ENCODE peak calls at places on chromosome 15, in six cellular contexts. One of them, this sample, is unnamed.

GRCh38 chr15:98700501-98700900 is 52.2 kb downstream of the IGF1R start:
- DNase-seq in K562: no peak
- DNase-seq in GM23338: no peak
- DNase-seq in SK-N-SH: no peak
- DNase-seq in GM12878: no peak
- DNase-seq in HepG2: no peak
- DNase-seq in this sample: no peak

GRCh38 chr15:41544650-41545015 is 576 bp upstream of the RPAP1 start:
- DNase-seq in GM12878: no peak
- DNase-seq in HepG2: no peak
- DNase-seq in K562: no peak
- DNase-seq in GM23338: no peak
- DNase-seq in SK-N-SH: peak
- DNase-seq in this sample: no peak

GRCh38 chr15:70866982-70867644 is 13.2 kb upstream of the LARP6 start:
- DNase-seq in GM12878: no peak
- DNase-seq in SK-N-SH: no peak
- DNase-seq in K562: no peak
- DNase-seq in HepG2: no peak
- DNase-seq in GM23338: no peak
- DNase-seq in this sample: no peak

GRCh38 chr15:80849308-80849707 is 70.1 kb downstream of the CEMIP start:
- DNase-seq in K562: no peak
- DNase-seq in GM23338: no peak
- DNase-seq in GM12878: no peak
- DNase-seq in HepG2: no peak
- DNase-seq in SK-N-SH: no peak
- DNase-seq in this sample: no peak

GRCh38 chr15:77187751-77188464 is 117.0 kb upstream of the TSPAN3 start:
- DNase-seq in K562: no peak
- DNase-seq in SK-N-SH: no peak
- DNase-seq in GM23338: no peak
- DNase-seq in GM12878: peak
- DNase-seq in HepG2: no peak
- DNase-seq in this sample: no peak

GRCh38 chr15:89781891-89782618 is 5.9 kb downstream of the MESP2 start:
- DNase-seq in GM12878: no peak
- DNase-seq in SK-N-SH: no peak
- DNase-seq in GM23338: no peak
- DNase-seq in HepG2: peak
- DNase-seq in K562: no peak
- DNase-seq in this sample: peak

GRCh38 chr15:99345832-99346462 is 94.7 kb downstream of the LRRC28 start:
- DNase-seq in HepG2: no peak
- DNase-seq in GM23338: no peak
- DNase-seq in GM12878: no peak
- DNase-seq in K562: no peak
- DNase-seq in SK-N-SH: no peak
- DNase-seq in this sample: no peak

GRCh38 chr15:65420975-65421359 is 1.8 kb downstream of the IGDCC4 start:
- DNase-seq in SK-N-SH: no peak
- DNase-seq in HepG2: no peak
- DNase-seq in K562: no peak
- DNase-seq in GM12878: no peak
- DNase-seq in GM23338: no peak
- DNase-seq in this sample: no peak

GRCh38 chr15:67070150-67070549 is 4.7 kb downstream of the SMAD3 start:
- DNase-seq in HepG2: no peak
- DNase-seq in GM12878: no peak
- DNase-seq in SK-N-SH: no peak
- DNase-seq in GM23338: no peak
- DNase-seq in K562: no peak
- DNase-seq in this sample: no peak

GRCh38 chr15:101657968-101658784 is 6.0 kb upstream of the TM2D3 start:
- DNase-seq in K562: peak
- DNase-seq in GM23338: no peak
- DNase-seq in HepG2: no peak
- DNase-seq in SK-N-SH: no peak
- DNase-seq in GM12878: no peak
- DNase-seq in this sample: no peak

GRCh38 chr15:60619131-60619530 is 140.2 kb upstream of the ICE2 start:
- DNase-seq in GM23338: no peak
- DNase-seq in HepG2: no peak
- DNase-seq in GM12878: no peak
- DNase-seq in K562: no peak
- DNase-seq in SK-N-SH: no peak
- DNase-seq in this sample: no peak

GRCh38 chr15:68113273-68113672 is 59.2 kb downstream of the PIAS1 start:
- DNase-seq in GM12878: no peak
- DNase-seq in SK-N-SH: peak
- DNase-seq in GM23338: no peak
- DNase-seq in K562: peak
- DNase-seq in HepG2: peak
- DNase-seq in this sample: no peak

GRCh38 chr15:62068071-62068786 is 1.5 kb downstream of the C2CD4A start:
- DNase-seq in HepG2: peak
- DNase-seq in K562: peak
- DNase-seq in SK-N-SH: peak
- DNase-seq in GM23338: peak
- DNase-seq in GM12878: no peak
- DNase-seq in this sample: no peak

GRCh38 chr15:43215961-43216360 is 4.9 kb downstream of the EPB42 start:
- DNase-seq in HepG2: no peak
- DNase-seq in K562: no peak
- DNase-seq in GM12878: no peak
- DNase-seq in SK-N-SH: no peak
- DNase-seq in GM23338: no peak
- DNase-seq in this sample: no peak

GRCh38 chr15:22962611-22963010 is 17.6 kb downstream of the CYFIP1 start:
- DNase-seq in SK-N-SH: no peak
- DNase-seq in HepG2: no peak
- DNase-seq in GM12878: no peak
- DNase-seq in K562: no peak
- DNase-seq in GM23338: no peak
- DNase-seq in this sample: no peak

GRCh38 chr15:71471347-71471746 is 339.0 kb upstream of the NR2E3 start:
- DNase-seq in K562: no peak
- DNase-seq in GM23338: no peak
- DNase-seq in GM12878: no peak
- DNase-seq in SK-N-SH: no peak
- DNase-seq in HepG2: no peak
- DNase-seq in this sample: no peak

GRCh38 chr15:51089699-51090098 is 5.0 kb downstream of the TNFAIP8L3 start:
- DNase-seq in GM12878: no peak
- DNase-seq in HepG2: no peak
- DNase-seq in SK-N-SH: no peak
- DNase-seq in K562: no peak
- DNase-seq in GM23338: no peak
- DNase-seq in this sample: no peak

GRCh38 chr15:85800460-85801123 is 5.9 kb upstream of the KLHL25 start:
- DNase-seq in GM12878: no peak
- DNase-seq in HepG2: peak
- DNase-seq in K562: no peak
- DNase-seq in SK-N-SH: no peak
- DNase-seq in GM23338: peak
- DNase-seq in this sample: peak

GRCh38 chr15:75620043-75620775 is 5.3 kb downstream of the SNUPN start:
- DNase-seq in SK-N-SH: no peak
- DNase-seq in GM12878: no peak
- DNase-seq in K562: no peak
- DNase-seq in HepG2: no peak
- DNase-seq in GM23338: no peak
- DNase-seq in this sample: no peak
- TF ChIP-seq REST in SK-N-SH: no peak
- TF ChIP-seq REST in GM12878: no peak
- TF ChIP-seq REST in K562: no peak
- TF ChIP-seq REST in HepG2: no peak
- TF ChIP-seq REST in GM23338: no peak
- TF ChIP-seq REST in this sample: no peak

DNA sequence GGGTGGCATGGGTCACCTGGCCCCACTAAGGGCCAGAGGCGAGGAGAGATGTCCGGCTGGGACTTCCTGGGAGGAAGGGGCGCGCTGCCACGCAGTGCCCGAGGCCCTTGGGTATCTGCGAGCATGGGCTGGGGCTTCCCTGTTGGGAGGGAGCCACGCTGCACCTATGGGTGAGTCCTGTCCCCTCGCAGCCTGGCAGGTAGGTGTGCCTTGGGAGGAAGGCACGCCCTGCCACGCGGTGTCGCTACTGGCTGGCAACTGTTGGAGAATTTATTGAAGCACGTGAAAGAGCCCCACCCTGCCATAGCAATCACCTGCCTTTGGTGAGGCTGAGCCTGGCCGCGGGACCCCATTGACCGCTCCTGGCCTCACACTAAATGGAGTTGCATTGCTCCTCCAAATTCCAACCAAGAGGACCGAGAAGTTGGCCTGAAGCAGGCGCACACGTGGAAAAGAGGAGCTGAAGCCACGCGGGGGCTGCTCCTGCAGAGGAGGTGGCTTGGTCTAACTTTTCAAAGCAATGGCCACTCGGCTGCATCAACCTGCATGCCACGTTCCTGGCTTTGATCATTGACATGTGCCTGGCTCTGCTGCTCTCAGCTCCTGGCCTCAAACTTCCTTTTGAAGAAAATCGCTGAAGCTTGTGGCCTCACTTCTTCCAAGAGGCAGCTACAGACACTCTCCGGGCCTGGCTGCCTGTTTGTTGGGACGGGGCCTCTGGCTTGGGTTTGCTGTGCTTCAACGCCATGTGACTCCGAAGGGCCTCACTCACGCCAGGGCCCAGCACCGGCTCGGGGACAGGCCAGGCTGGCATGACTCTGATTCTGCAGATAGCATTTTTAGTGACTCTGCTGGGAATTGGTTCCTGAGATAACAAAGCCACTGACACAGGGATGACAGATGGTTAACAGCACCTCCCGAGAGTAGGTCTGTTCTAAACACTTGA is 134.1 kb downstream of the TJP1 start:
- DNase-seq in GM23338: no peak
- DNase-seq in GM12878: no peak
- DNase-seq in HepG2: no peak
- DNase-seq in SK-N-SH: peak
- DNase-seq in K562: no peak
- DNase-seq in this sample: no peak
- H2AFZ ChIP-seq in GM23338: no peak
- H2AFZ ChIP-seq in GM12878: no peak
- H2AFZ ChIP-seq in HepG2: no peak
- H2AFZ ChIP-seq in SK-N-SH: no peak
- H2AFZ ChIP-seq in K562: peak
- H2AFZ ChIP-seq in this sample: no peak

GRCh38 chr15:25852027-25852426 is 11.1 kb downstream of the ATP10A start:
- DNase-seq in HepG2: no peak
- DNase-seq in K562: no peak
- DNase-seq in GM12878: no peak
- DNase-seq in SK-N-SH: no peak
- DNase-seq in GM23338: no peak
- DNase-seq in this sample: no peak

GRCh38 chr15:25848769-25849430 is 14.2 kb downstream of the ATP10A start:
- DNase-seq in GM23338: peak
- DNase-seq in GM12878: no peak
- DNase-seq in K562: no peak
- DNase-seq in SK-N-SH: peak
- DNase-seq in HepG2: no peak
- DNase-seq in this sample: no peak

GRCh38 chr15:25848325-25848724 is 14.8 kb downstream of the ATP10A start:
- DNase-seq in GM23338: no peak
- DNase-seq in K562: no peak
- DNase-seq in SK-N-SH: no peak
- DNase-seq in HepG2: no peak
- DNase-seq in GM12878: no peak
- DNase-seq in this sample: no peak

GRCh38 chr15:25849431-25849921 is 13.7 kb downstream of the ATP10A start:
- DNase-seq in SK-N-SH: peak
- DNase-seq in K562: no peak
- DNase-seq in HepG2: no peak
- DNase-seq in GM23338: peak
- DNase-seq in GM12878: no peak
- DNase-seq in this sample: no peak

GRCh38 chr15:25850154-25851111 is 12.7 kb downstream of the ATP10A start:
- DNase-seq in GM12878: peak
- DNase-seq in HepG2: peak
- DNase-seq in K562: peak
- DNase-seq in GM23338: peak
- DNase-seq in SK-N-SH: peak
- DNase-seq in this sample: no peak
- TF ChIP-seq REST in GM12878: no peak
- TF ChIP-seq REST in HepG2: no peak
- TF ChIP-seq REST in K562: no peak
- TF ChIP-seq REST in GM23338: no peak
- TF ChIP-seq REST in SK-N-SH: no peak
- TF ChIP-seq REST in this sample: no peak

GRCh38 chr15:74375303-74375693 is 7.9 kb upstream of the CYP11A1 start:
- DNase-seq in GM12878: no peak
- DNase-seq in GM23338: peak
- DNase-seq in HepG2: peak
- DNase-seq in SK-N-SH: peak
- DNase-seq in K562: peak
- DNase-seq in this sample: peak

GRCh38 chr15:74376226-74376625 is 8.8 kb upstream of the CYP11A1 start:
- DNase-seq in GM12878: no peak
- DNase-seq in GM23338: no peak
- DNase-seq in HepG2: no peak
- DNase-seq in SK-N-SH: no peak
- DNase-seq in K562: no peak
- DNase-seq in this sample: no peak

GRCh38 chr15:74378853-74379252 is 11.4 kb upstream of the CYP11A1 start:
- DNase-seq in GM23338: no peak
- DNase-seq in SK-N-SH: peak
- DNase-seq in HepG2: no peak
- DNase-seq in K562: no peak
- DNase-seq in GM12878: no peak
- DNase-seq in this sample: no peak

GRCh38 chr15:74377831-74378766 is 10.7 kb upstream of the CYP11A1 start:
- DNase-seq in SK-N-SH: peak
- DNase-seq in HepG2: no peak
- DNase-seq in GM12878: no peak
- DNase-seq in K562: no peak
- DNase-seq in GM23338: no peak
- DNase-seq in this sample: no peak

DNA sequence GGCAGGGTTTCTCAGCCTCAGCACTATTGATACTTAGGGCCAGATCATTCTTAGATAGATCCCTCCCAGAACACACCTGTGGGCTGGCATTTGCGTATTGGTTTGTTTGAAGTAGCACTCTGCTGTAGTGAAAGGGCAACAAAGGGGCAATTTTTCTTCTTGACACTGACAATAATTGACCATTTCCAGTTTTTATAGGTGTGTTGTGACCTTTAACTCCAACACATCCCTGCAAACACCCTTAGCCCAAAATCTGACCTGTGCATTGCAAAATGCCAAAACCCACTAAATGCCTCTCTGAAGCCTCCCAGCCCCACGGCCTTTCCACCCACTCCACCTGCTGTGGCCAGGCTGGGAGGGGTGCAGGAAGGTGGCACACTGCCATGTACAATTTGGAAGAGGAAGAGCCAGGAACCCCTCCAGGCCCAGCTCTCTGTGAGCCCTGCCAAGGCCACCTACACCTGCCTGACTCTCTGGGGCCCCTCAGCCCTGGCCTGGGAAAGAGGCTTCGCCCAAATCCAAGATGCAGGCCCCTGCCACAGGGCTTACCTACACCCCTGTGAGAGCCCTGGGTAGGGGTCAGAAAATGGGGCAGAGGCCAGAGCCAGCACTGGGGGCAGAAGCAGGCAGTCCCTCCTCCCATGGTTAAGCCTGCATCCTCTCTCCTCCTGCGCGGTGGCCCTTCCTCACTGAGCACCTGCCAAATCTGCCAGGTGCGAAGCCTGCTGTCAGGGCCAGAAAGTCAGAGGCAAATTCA is 9.6 kb upstream of the CYP11A1 start:
- DNase-seq in HepG2: no peak
- DNase-seq in K562: no peak
- DNase-seq in SK-N-SH: no peak
- DNase-seq in GM23338: no peak
- DNase-seq in GM12878: no peak
- DNase-seq in this sample: no peak
- H2AFZ ChIP-seq in HepG2: no peak
- H2AFZ ChIP-seq in K562: no peak
- H2AFZ ChIP-seq in SK-N-SH: no peak
- H2AFZ ChIP-seq in GM23338: no peak
- H2AFZ ChIP-seq in GM12878: no peak
- H2AFZ ChIP-seq in this sample: no peak